ENCODE peak calls at places on chromosomes 2 and 18, in seven cellular contexts. One of them, this sample, is unnamed.

GRCh38 chr2:37196320-37197195 is at the start of gene CEBPZOS:
- DNase-seq in retina: peak; percentile 96
- DNase-seq in GF-D8: peak; percentile 43
- DNase-seq in A549: peak; percentile 92
- DNase-seq in hippocampal formation: peak; percentile 78
- DNase-seq in KG1: peak; percentile 75
- DNase-seq in activated CD8-positive, alpha-beta memory T cell treated with anti-CD3 and anti-CD28 coated beads for 1 hour: peak; percentile 80
- DNase-seq in this sample: peak; percentile 77

GRCh38 chr2:30308280-30308679 is 76.9 kb downstream of the LBH start:
- DNase-seq in A549: no peak
- DNase-seq in retina: no peak
- DNase-seq in KG1: no peak
- DNase-seq in hippocampal formation: no peak
- DNase-seq in activated CD8-positive, alpha-beta memory T cell treated with anti-CD3 and anti-CD28 coated beads for 1 hour: no peak
- DNase-seq in GF-D8: no peak
- DNase-seq in this sample: no peak

GRCh38 chr18:46338761-46339160 is 234.6 kb downstream of the HAUS1 start:
- DNase-seq in A549: no peak
- DNase-seq in activated CD8-positive, alpha-beta memory T cell treated with anti-CD3 and anti-CD28 coated beads for 1 hour: no peak
- DNase-seq in hippocampal formation: no peak
- DNase-seq in KG1: no peak
- DNase-seq in GF-D8: no peak
- DNase-seq in retina: peak; percentile 92
- DNase-seq in this sample: no peak

GRCh38 chr2:207952564-207953345 is 72.6 kb downstream of the PLEKHM3 start:
- DNase-seq in activated CD8-positive, alpha-beta memory T cell treated with anti-CD3 and anti-CD28 coated beads for 1 hour: no peak
- DNase-seq in A549: no peak
- DNase-seq in GF-D8: no peak
- DNase-seq in retina: no peak
- DNase-seq in hippocampal formation: no peak
- DNase-seq in KG1: no peak
- DNase-seq in this sample: no peak

GRCh38 chr2:170217778-170218251 is 39.9 kb downstream of the MYO3B start:
- DNase-seq in GF-D8: no peak
- DNase-seq in activated CD8-positive, alpha-beta memory T cell treated with anti-CD3 and anti-CD28 coated beads for 1 hour: no peak
- DNase-seq in retina: no peak
- DNase-seq in KG1: no peak
- DNase-seq in A549: no peak
- DNase-seq in hippocampal formation: no peak
- DNase-seq in this sample: no peak

GRCh38 chr2:181570833-181571661 is 85.9 kb downstream of the CERKL start:
- DNase-seq in GF-D8: no peak
- DNase-seq in activated CD8-positive, alpha-beta memory T cell treated with anti-CD3 and anti-CD28 coated beads for 1 hour: no peak
- DNase-seq in A549: no peak
- DNase-seq in retina: no peak
- DNase-seq in KG1: no peak
- DNase-seq in hippocampal formation: no peak
- DNase-seq in this sample: no peak

GRCh38 chr2:189217546-189217945 is 38.0 kb upstream of the COL5A2 start:
- DNase-seq in GF-D8: no peak
- DNase-seq in activated CD8-positive, alpha-beta memory T cell treated with anti-CD3 and anti-CD28 coated beads for 1 hour: no peak
- DNase-seq in hippocampal formation: no peak
- DNase-seq in KG1: no peak
- DNase-seq in A549: no peak
- DNase-seq in retina: no peak
- DNase-seq in this sample: no peak

GRCh38 chr2:45406626-45407025 is 204.4 kb downstream of the SRBD1 start:
- DNase-seq in retina: no peak
- DNase-seq in A549: no peak
- DNase-seq in activated CD8-positive, alpha-beta memory T cell treated with anti-CD3 and anti-CD28 coated beads for 1 hour: no peak
- DNase-seq in GF-D8: no peak
- DNase-seq in KG1: no peak
- DNase-seq in hippocampal formation: no peak
- DNase-seq in this sample: no peak

GRCh38 chr2:177172034-177172880 is 40.3 kb upstream of the HNRNPA3 start:
- DNase-seq in A549: peak; percentile 58
- DNase-seq in GF-D8: no peak
- DNase-seq in activated CD8-positive, alpha-beta memory T cell treated with anti-CD3 and anti-CD28 coated beads for 1 hour: no peak
- DNase-seq in KG1: no peak
- DNase-seq in retina: no peak
- DNase-seq in hippocampal formation: no peak
- DNase-seq in this sample: no peak

GRCh38 chr18:63451774-63452173 is 25.0 kb upstream of the SERPINB5 start:
- DNase-seq in KG1: no peak
- DNase-seq in hippocampal formation: no peak
- DNase-seq in retina: no peak
- DNase-seq in GF-D8: no peak
- DNase-seq in activated CD8-positive, alpha-beta memory T cell treated with anti-CD3 and anti-CD28 coated beads for 1 hour: no peak
- DNase-seq in A549: no peak
- DNase-seq in this sample: no peak

GRCh38 chr2:173205375-173205774 is 129.7 kb downstream of the MAP3K20 start:
- DNase-seq in KG1: no peak
- DNase-seq in activated CD8-positive, alpha-beta memory T cell treated with anti-CD3 and anti-CD28 coated beads for 1 hour: no peak
- DNase-seq in hippocampal formation: no peak
- DNase-seq in retina: no peak
- DNase-seq in GF-D8: no peak
- DNase-seq in A549: no peak
- DNase-seq in this sample: peak; percentile 39

GRCh38 chr2:113705982-113706523 is 50.4 kb downstream of the SLC35F5 start:
- DNase-seq in A549: no peak
- DNase-seq in retina: no peak
- DNase-seq in GF-D8: no peak
- DNase-seq in KG1: no peak
- DNase-seq in activated CD8-positive, alpha-beta memory T cell treated with anti-CD3 and anti-CD28 coated beads for 1 hour: no peak
- DNase-seq in hippocampal formation: no peak
- DNase-seq in this sample: no peak

GRCh38 chr2:147578529-147578928 is 266.3 kb upstream of the ACVR2A start:
- DNase-seq in hippocampal formation: no peak
- DNase-seq in activated CD8-positive, alpha-beta memory T cell treated with anti-CD3 and anti-CD28 coated beads for 1 hour: no peak
- DNase-seq in KG1: no peak
- DNase-seq in A549: no peak
- DNase-seq in retina: no peak
- DNase-seq in GF-D8: no peak
- DNase-seq in this sample: no peak

GRCh38 chr2:239612133-239612532 is 211.3 kb upstream of the HDAC4 start:
- DNase-seq in KG1: no peak
- DNase-seq in hippocampal formation: no peak
- DNase-seq in retina: no peak
- DNase-seq in activated CD8-positive, alpha-beta memory T cell treated with anti-CD3 and anti-CD28 coated beads for 1 hour: no peak
- DNase-seq in GF-D8: no peak
- DNase-seq in A549: no peak
- DNase-seq in this sample: no peak

GRCh38 chr2:113079123-113079522 is 11.4 kb downstream of the IL1F10 start:
- DNase-seq in retina: no peak
- DNase-seq in KG1: no peak
- DNase-seq in hippocampal formation: no peak
- DNase-seq in GF-D8: no peak
- DNase-seq in activated CD8-positive, alpha-beta memory T cell treated with anti-CD3 and anti-CD28 coated beads for 1 hour: no peak
- DNase-seq in A549: no peak
- DNase-seq in this sample: no peak

This sample was measured in globus pallidus.